ENCODE peak calls at places on chromosomes 11 and 22, in six cellular contexts. One of them, this sample, is unnamed.
A peak's percentile ranks its signal among the peaks of the same experiment; 100 is the strongest.

GRCh38 chr11:113664069-113664980 is 41.8 kb downstream of the TMPRSS5 start:
- DNase-seq in A549: peak; percentile 13
- DNase-seq in endothelial cell of umbilical vein: no peak
- DNase-seq in NB4: no peak
- DNase-seq in HepG2: peak; percentile 18
- DNase-seq in K562: peak; percentile 54
- DNase-seq in this sample: no peak

GRCh38 chr22:17780741-17781318 is 6.6 kb upstream of the BID start:
- DNase-seq in A549: no peak
- DNase-seq in K562: no peak
- DNase-seq in NB4: no peak
- DNase-seq in HepG2: no peak
- DNase-seq in endothelial cell of umbilical vein: no peak
- DNase-seq in this sample: no peak

GRCh38 chr22:29609139-29609538 is 5.7 kb downstream of the NF2 start:
- DNase-seq in K562: peak; percentile 18
- DNase-seq in A549: peak; percentile 16
- DNase-seq in endothelial cell of umbilical vein: no peak
- DNase-seq in NB4: no peak
- DNase-seq in HepG2: peak; percentile 21
- DNase-seq in this sample: no peak

GRCh38 chr11:76652989-76653673 is 17.4 kb downstream of the LRRC32 start:
- DNase-seq in HepG2: no peak
- DNase-seq in NB4: no peak
- DNase-seq in A549: no peak
- DNase-seq in K562: no peak
- DNase-seq in endothelial cell of umbilical vein: no peak
- DNase-seq in this sample: no peak

GRCh38 chr11:12526789-12527188 is 147.4 kb upstream of the TEAD1 start:
- DNase-seq in NB4: no peak
- DNase-seq in endothelial cell of umbilical vein: peak; percentile 24
- DNase-seq in HepG2: no peak
- DNase-seq in K562: no peak
- DNase-seq in A549: no peak
- DNase-seq in this sample: no peak

GRCh38 chr22:41445171-41446056 is 1.2 kb downstream of the TOB2 start:
- DNase-seq in K562: peak; percentile 12
- DNase-seq in A549: no peak
- DNase-seq in endothelial cell of umbilical vein: peak; percentile 41
- DNase-seq in NB4: peak; percentile 69
- DNase-seq in HepG2: no peak
- DNase-seq in this sample: no peak

GRCh38 chr22:26170795-26171194 is 1.5 kb downstream of the SEZ6L start:
- DNase-seq in A549: no peak
- DNase-seq in K562: peak; percentile 72
- DNase-seq in endothelial cell of umbilical vein: no peak
- DNase-seq in HepG2: no peak
- DNase-seq in NB4: peak; percentile 29
- DNase-seq in this sample: no peak

GRCh38 chr22:50206599-50206998 is 5.8 kb downstream of the SELENOO start:
- DNase-seq in HepG2: peak; percentile 35
- DNase-seq in endothelial cell of umbilical vein: peak; percentile 39
- DNase-seq in NB4: peak; percentile 64
- DNase-seq in K562: peak; percentile 44
- DNase-seq in A549: no peak
- DNase-seq in this sample: no peak

GRCh38 chr11:108944486-108945178 is 279.8 kb downstream of the DDX10 start:
- DNase-seq in NB4: no peak
- DNase-seq in endothelial cell of umbilical vein: no peak
- DNase-seq in K562: no peak
- DNase-seq in A549: no peak
- DNase-seq in HepG2: no peak
- DNase-seq in this sample: no peak

GRCh38 chr11:14075118-14075601 is 112.6 kb downstream of the SPON1 start:
- DNase-seq in endothelial cell of umbilical vein: no peak
- DNase-seq in K562: no peak
- DNase-seq in A549: no peak
- DNase-seq in HepG2: no peak
- DNase-seq in NB4: peak; percentile 12
- DNase-seq in this sample: no peak

GRCh38 chr11:108680267-108680666 is 15.4 kb downstream of the DDX10 start:
- DNase-seq in HepG2: no peak
- DNase-seq in NB4: no peak
- DNase-seq in endothelial cell of umbilical vein: no peak
- DNase-seq in K562: no peak
- DNase-seq in A549: no peak
- DNase-seq in this sample: no peak

GRCh38 chr11:73350908-73351636 is 25.1 kb upstream of the RELT start:
- DNase-seq in NB4: peak; percentile 83
- DNase-seq in HepG2: peak; percentile 40
- DNase-seq in K562: peak; percentile 86
- DNase-seq in endothelial cell of umbilical vein: peak; percentile 73
- DNase-seq in A549: peak; percentile 92
- DNase-seq in this sample: no peak

GRCh38 chr22:19876314-19876940 is 21.8 kb upstream of the GNB1L start:
- DNase-seq in HepG2: no peak
- DNase-seq in NB4: no peak
- DNase-seq in endothelial cell of umbilical vein: peak; percentile 54
- DNase-seq in K562: no peak
- DNase-seq in A549: no peak
- DNase-seq in this sample: no peak

GRCh38 chr22:41805639-41806038 is 5.2 kb downstream of the CCDC134 start:
- DNase-seq in A549: no peak
- DNase-seq in NB4: no peak
- DNase-seq in endothelial cell of umbilical vein: no peak
- DNase-seq in HepG2: no peak
- DNase-seq in K562: no peak
- DNase-seq in this sample: no peak

GRCh38 chr11:123233280-123233977 is 38.4 kb upstream of the CLMP start:
- DNase-seq in K562: no peak
- DNase-seq in HepG2: no peak
- DNase-seq in A549: no peak
- DNase-seq in endothelial cell of umbilical vein: no peak
- DNase-seq in NB4: no peak
- DNase-seq in this sample: peak; percentile 34

GRCh38 chr22:39598017-39598965 is 27.7 kb downstream of the CACNA1I start:
- DNase-seq in endothelial cell of umbilical vein: no peak
- DNase-seq in NB4: no peak
- DNase-seq in HepG2: no peak
- DNase-seq in K562: peak; percentile 98
- DNase-seq in A549: peak; percentile 14
- DNase-seq in this sample: no peak

GRCh38 chr11:90744169-90744568 is 521.3 kb upstream of the CHORDC1 start:
- DNase-seq in A549: no peak
- DNase-seq in HepG2: no peak
- DNase-seq in NB4: no peak
- DNase-seq in endothelial cell of umbilical vein: no peak
- DNase-seq in K562: no peak
- DNase-seq in this sample: no peak
- TF ChIP-seq MYC in A549: no peak
- TF ChIP-seq MYC in HepG2: no peak
- TF ChIP-seq MYC in NB4: no peak
- TF ChIP-seq MYC in endothelial cell of umbilical vein: no peak
- TF ChIP-seq MYC in K562: no peak
- TF ChIP-seq MYC in this sample: no peak

DNA sequence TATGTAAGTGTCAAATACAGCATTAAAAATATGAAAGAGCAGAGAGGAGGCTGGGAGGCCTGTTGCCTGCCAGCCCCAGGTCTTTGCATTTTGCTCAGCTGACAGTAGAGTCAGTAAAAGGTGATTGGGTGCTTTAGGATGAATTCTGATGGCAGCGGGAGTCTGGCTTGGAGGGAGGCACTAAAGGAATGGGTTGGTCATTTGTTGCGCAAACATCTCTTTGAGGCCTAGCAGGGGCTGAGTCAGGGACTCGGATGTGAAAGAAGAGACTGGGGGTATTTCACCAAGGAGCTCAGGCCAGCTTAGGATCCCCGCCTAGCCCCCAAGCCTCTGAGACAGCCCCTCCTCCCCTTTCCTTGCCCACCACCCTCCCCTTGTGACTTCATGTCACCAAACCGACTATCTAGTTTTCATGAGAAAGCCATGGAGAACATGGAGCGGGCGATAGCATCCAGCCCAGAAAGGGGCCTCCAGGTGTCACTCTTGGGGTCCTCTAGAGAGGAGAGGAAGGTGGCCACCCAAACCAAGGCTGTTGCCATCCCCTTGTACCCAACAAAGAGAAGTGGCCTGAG is 9.7 kb downstream of the DGKZ start:
- DNase-seq in NB4: peak; percentile 95
- DNase-seq in HepG2: no peak
- DNase-seq in A549: no peak
- DNase-seq in endothelial cell of umbilical vein: no peak
- DNase-seq in K562: no peak
- DNase-seq in this sample: no peak
- TF ChIP-seq MYC in NB4: peak; percentile 33
- TF ChIP-seq MYC in HepG2: no peak
- TF ChIP-seq MYC in A549: no peak
- TF ChIP-seq MYC in endothelial cell of umbilical vein: no peak
- TF ChIP-seq MYC in K562: no peak
- TF ChIP-seq MYC in this sample: no peak

DNA sequence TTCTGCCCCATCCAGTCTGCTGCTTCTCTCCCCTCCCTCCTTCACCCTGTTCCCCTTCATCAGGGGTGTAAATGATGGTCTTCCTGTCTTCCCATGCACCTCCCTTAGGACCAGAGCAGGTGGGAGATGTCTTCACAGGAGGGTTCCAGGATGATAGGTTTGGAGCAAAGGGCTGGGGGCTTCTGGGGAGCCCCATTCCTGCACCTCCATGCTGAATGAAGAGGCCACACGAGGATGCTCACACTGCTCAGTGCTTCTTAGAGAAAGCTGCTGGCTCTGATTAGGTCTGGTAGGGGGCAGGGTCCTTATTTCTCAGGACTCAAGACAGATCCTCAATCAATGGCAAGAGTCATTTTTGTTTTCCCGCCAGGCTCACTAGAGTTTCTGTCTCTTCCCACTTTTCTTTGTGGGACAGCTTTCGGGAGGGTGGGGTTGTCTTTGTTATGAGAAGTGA is 41.1 kb downstream of the BCR start:
- DNase-seq in endothelial cell of umbilical vein: no peak
- DNase-seq in NB4: no peak
- DNase-seq in K562: peak; percentile 58
- DNase-seq in A549: no peak
- DNase-seq in HepG2: no peak
- DNase-seq in this sample: no peak
- TF ChIP-seq MYC in endothelial cell of umbilical vein: no peak
- TF ChIP-seq MYC in NB4: no peak
- TF ChIP-seq MYC in K562: no peak
- TF ChIP-seq MYC in A549: no peak
- TF ChIP-seq MYC in HepG2: no peak
- TF ChIP-seq MYC in this sample: no peak

GRCh38 chr11:116117326-116118137 is 613.3 kb upstream of the CADM1 start:
- DNase-seq in endothelial cell of umbilical vein: no peak
- DNase-seq in A549: no peak
- DNase-seq in HepG2: no peak
- DNase-seq in K562: no peak
- DNase-seq in NB4: no peak
- DNase-seq in this sample: no peak
- TF ChIP-seq MYC in endothelial cell of umbilical vein: no peak
- TF ChIP-seq MYC in A549: no peak
- TF ChIP-seq MYC in HepG2: no peak
- TF ChIP-seq MYC in K562: no peak
- TF ChIP-seq MYC in NB4: no peak
- TF ChIP-seq MYC in this sample: no peak

GRCh38 chr11:101582242-101583052 is 1.4 kb downstream of the TRPC6 start:
- DNase-seq in HepG2: no peak
- DNase-seq in NB4: no peak
- DNase-seq in K562: no peak
- DNase-seq in endothelial cell of umbilical vein: no peak
- DNase-seq in A549: peak; percentile 14
- DNase-seq in this sample: no peak
- TF ChIP-seq MYC in HepG2: no peak
- TF ChIP-seq MYC in NB4: no peak
- TF ChIP-seq MYC in K562: no peak
- TF ChIP-seq MYC in endothelial cell of umbilical vein: no peak
- TF ChIP-seq MYC in A549: no peak
- TF ChIP-seq MYC in this sample: no peak

DNA sequence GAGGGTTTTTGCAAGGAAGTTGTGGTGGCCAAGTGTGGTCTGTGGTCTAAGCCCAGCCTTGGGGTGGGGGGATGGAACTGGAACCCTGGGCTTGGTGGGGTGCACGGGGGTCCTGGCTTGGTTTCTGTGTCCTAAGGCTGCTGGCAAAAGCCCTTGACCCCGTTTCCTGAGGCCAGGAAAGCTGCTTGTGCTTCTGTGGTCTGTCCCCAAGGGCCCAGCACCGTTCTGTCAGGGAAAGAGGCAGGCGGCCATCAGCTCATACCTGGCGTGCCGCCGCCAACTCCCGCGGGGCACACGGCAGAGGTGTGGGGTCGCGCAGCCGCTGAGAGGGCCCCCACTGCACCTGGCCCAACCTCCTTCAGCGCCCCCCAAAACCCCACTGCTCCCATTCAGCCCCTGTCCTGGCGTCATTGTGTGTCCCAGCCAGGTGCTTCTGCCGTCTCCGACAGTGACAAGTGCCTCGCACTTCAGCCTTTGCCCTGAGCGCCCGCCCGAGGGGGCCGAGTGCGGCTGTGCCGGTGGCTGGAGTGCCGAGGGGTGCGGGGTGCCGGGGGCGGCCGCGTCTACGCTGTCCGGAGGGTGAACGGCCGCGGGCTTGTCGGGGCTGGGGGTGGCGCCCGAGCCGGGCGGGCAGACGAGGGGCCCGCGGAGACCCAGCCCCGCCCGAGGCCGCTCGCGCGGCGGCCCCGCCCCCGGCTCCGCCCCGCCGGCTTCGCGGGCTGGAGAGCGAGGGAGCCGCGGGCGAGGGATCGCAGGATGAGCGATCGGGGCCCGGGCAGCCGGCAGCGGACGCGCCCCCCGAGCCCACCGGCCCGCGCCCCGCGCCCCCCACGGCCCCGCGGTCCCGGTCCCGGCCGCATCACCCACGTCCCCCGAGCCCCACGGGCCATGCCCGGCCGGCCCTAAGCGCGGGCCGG is at the start of gene CNIH2:
- DNase-seq in HepG2: no peak
- DNase-seq in endothelial cell of umbilical vein: no peak
- DNase-seq in K562: peak; percentile 80
- DNase-seq in A549: peak; percentile 56
- DNase-seq in NB4: peak; percentile 64
- DNase-seq in this sample: no peak
- TF ChIP-seq MYC in HepG2: no peak
- TF ChIP-seq MYC in endothelial cell of umbilical vein: no peak
- TF ChIP-seq MYC in K562: no peak
- TF ChIP-seq MYC in A549: no peak
- TF ChIP-seq MYC in NB4: peak; percentile 24
- TF ChIP-seq MYC in this sample: no peak

GRCh38 chr11:32809313-32809712 is 14.9 kb upstream of the CCDC73 start:
- DNase-seq in NB4: peak; percentile 84
- DNase-seq in A549: peak; percentile 66
- DNase-seq in endothelial cell of umbilical vein: peak; percentile 80
- DNase-seq in HepG2: peak; percentile 45
- DNase-seq in K562: peak; percentile 36
- DNase-seq in this sample: no peak
- TF ChIP-seq MYC in NB4: no peak
- TF ChIP-seq MYC in A549: no peak
- TF ChIP-seq MYC in endothelial cell of umbilical vein: no peak
- TF ChIP-seq MYC in HepG2: no peak
- TF ChIP-seq MYC in K562: no peak
- TF ChIP-seq MYC in this sample: no peak